ENCODE peak calls at places on chromosomes 13 and 19, in four cellular contexts. Z, E, B and V are unnamed samples.

GRCh38 chr13:44971656-44972595 is 17.3 kb downstream of the NUFIP1 start:
- DNase-seq in Z (no peak), E (no peak), B (no peak), V (no peak)

GRCh38 chr13:98798849-98799645 is 46.6 kb upstream of the SLC15A1 start:
- DNase-seq in Z (no peak), E (no peak), B (no peak), V (no peak)

GRCh38 chr19:33673996-33674395 is 52.2 kb downstream of the CHST8 start:
- DNase-seq in Z (no peak), E (no peak), B (no peak), V (no peak)

GRCh38 chr19:54606891-54607781 is 13.7 kb downstream of the LILRA1 start:
- DNase-seq in Z (no peak), E (no peak), B (no peak), V (no peak)

GRCh38 chr13:39516140-39516539 is 86.9 kb downstream of the LHFPL6 start:
- DNase-seq in Z (no peak), E (no peak), B (peak), V (no peak)

GRCh38 chr13:31207630-31208549 is 8.1 kb downstream of the B3GLCT start:
- DNase-seq in Z (no peak), E (peak), B (peak), V (no peak)

GRCh38 chr13:40665061-40665753 is 1.2 kb downstream of the FOXO1 start:
- DNase-seq in Z (no peak), E (peak), B (peak), V (no peak)

GRCh38 chr13:106063591-106064308 is 471.7 kb downstream of the EFNB2 start:
- DNase-seq in Z (no peak), E (no peak), B (peak), V (no peak)

GRCh38 chr13:47417485-47417884 is 520.6 kb upstream of the HTR2A start:
- DNase-seq in Z (no peak), E (no peak), B (no peak), V (no peak)

GRCh38 chr13:97259787-97260641 is 37.9 kb downstream of the MBNL2 start:
- DNase-seq in Z (no peak), E (no peak), B (no peak), V (no peak)